ENCODE peak calls at places on chromosomes 4 and X, in seven cellular contexts. F is AG09319; T is T-helper 1 cell; R is left kidney; O is COR-L47; K is activated CD4-positive, alpha-beta T cell treated with anti-CD3 and anti-CD28 coated beads, Interleukin-2, amount 50 U/mL, for 4 hours; D is NCI-H510A. A is an unnamed sample.

GRCh38 chrX:10095698-10096432 is 60.9 kb upstream of the CLCN4 start:
- DNase-seq in F (no peak), T (no peak), R (no peak), O (no peak), K (no peak), D (no peak), A (no peak)

GRCh38 chrX:106898462-106898861 is 4.7 kb downstream of the RIPPLY1 start:
- DNase-seq in F (no peak), T (peak; percentile 6), R (peak; percentile 70), O (no peak), K (no peak), D (peak; percentile 6), A (peak; percentile 48)

GRCh38 chr4:129342820-129343219 is 246.9 kb downstream of the C4orf33 start:
- DNase-seq in F (peak; percentile 55), T (no peak), R (no peak), O (no peak), K (no peak), D (no peak), A (peak; percentile 89)

GRCh38 chrX:48496660-48497059 is 12.1 kb upstream of the PORCN start:
- DNase-seq in F (no peak), T (no peak), R (peak; percentile 4), O (no peak), K (no peak), D (no peak), A (no peak)

GRCh38 chr4:33262809-33263208 is 2542.6 kb downstream of the PCDH7 start:
- DNase-seq in F (no peak), T (no peak), R (no peak), O (no peak), K (no peak), D (no peak), A (no peak)

GRCh38 chr4:156291317-156291716 is 337.7 kb upstream of the CTSO start:
- DNase-seq in F (no peak), T (no peak), R (no peak), O (no peak), K (no peak), D (no peak), A (no peak)

GRCh38 chr4:123477804-123478209 is 81.2 kb downstream of the SPRY1 start:
- DNase-seq in F (no peak), T (peak; percentile 3), R (peak; percentile 39), O (no peak), K (peak; percentile 7), D (no peak), A (peak; percentile 26)

GRCh38 chr4:86233090-86233489 is 126.8 kb downstream of the MAPK10 start:
- DNase-seq in F (no peak), T (no peak), R (no peak), O (no peak), K (no peak), D (no peak), A (no peak)

GRCh38 chrX:150503898-150504219 is 64.6 kb upstream of the MTM1 start:
- DNase-seq in F (no peak), T (no peak), R (no peak), O (no peak), K (no peak), D (no peak), A (no peak)

GRCh38 chrX:11893933-11894710 is 136.1 kb downstream of the MSL3 start:
- DNase-seq in F (no peak), T (no peak), R (peak; percentile 3), O (no peak), K (no peak), D (no peak), A (no peak)

GRCh38 chrX:101759000-101759399 is 99.3 kb upstream of the ARMCX2 start:
- DNase-seq in F (peak; percentile 8), T (peak; percentile 13), R (peak; percentile 65), O (no peak), K (peak; percentile 2), D (peak; percentile 0), A (peak; percentile 13)

GRCh38 chrX:17527135-17527701 is 152.2 kb downstream of the NHS start:
- DNase-seq in F (no peak), T (no peak), R (peak; percentile 69), O (no peak), K (no peak), D (no peak), A (peak; percentile 75)

GRCh38 chr4:67929447-67929846 is 33.8 kb downstream of the TMPRSS11A start:
- DNase-seq in F (no peak), T (no peak), R (no peak), O (no peak), K (no peak), D (no peak), A (peak; percentile 75)

GRCh38 chr4:102168580-102168979 is 176.7 kb downstream of the SLC39A8 start:
- DNase-seq in F (no peak), T (no peak), R (peak; percentile 26), O (no peak), K (no peak), D (no peak), A (no peak)

GRCh38 chrX:102934624-102935023 is 2.4 kb upstream of the RAB40AL start:
- DNase-seq in F (no peak), T (peak; percentile 1), R (peak; percentile 39), O (no peak), K (no peak), D (no peak), A (peak; percentile 10)

GRCh38 chr4:60934896-60935295 is 265.2 kb upstream of the ADGRL3 start:
- DNase-seq in F (no peak), T (no peak), R (peak; percentile 49), O (peak; percentile 55), K (no peak), D (no peak), A (no peak)

GRCh38 chrX:1390621-1391369 is 1.1 kb downstream of the SLC25A6 start:
- DNase-seq in F (no peak), T (no peak), R (no peak), O (no peak), K (no peak), D (no peak), A (no peak)

GRCh38 chrX:43758044-43758443 is 101.9 kb downstream of the MAOA start:
- DNase-seq in F (no peak), T (no peak), R (no peak), O (no peak), K (no peak), D (no peak), A (no peak)